ENCODE peak calls at places on chromosomes 11 and 22, in nine cellular contexts. M, B, I, Q, C, J, A, P and G are unnamed samples.

GRCh38 chr22:31829505-31829904 is 75.7 kb downstream of the DEPDC5 start:
- DNase-seq in I (no peak), A (no peak), J (no peak), B (no peak), M (no peak), P (peak; percentile 95), C (no peak), Q (no peak), G (no peak)

GRCh38 chr11:47466701-47467250 is 17.8 kb upstream of the RAPSN start:
- DNase-seq in A (no peak), M (no peak), I (peak; percentile 64), P (peak; percentile 49), Q (no peak), B (peak; percentile 49), J (no peak), C (no peak), G (peak; percentile 30)

GRCh38 chr22:36386351-36386899 is 1.3 kb downstream of the MYH9 start:
- DNase-seq in C (peak; percentile 36), P (peak; percentile 66), M (no peak), B (no peak), J (no peak), A (no peak), I (peak; percentile 22), Q (no peak), G (peak; percentile 55)

GRCh38 chr22:22195265-22196017 is 49.1 kb upstream of the VPREB1 start:
- DNase-seq in J (peak; percentile 54), M (no peak), A (peak; percentile 78), B (peak; percentile 58), C (peak; percentile 36), I (peak; percentile 38), Q (peak; percentile 17), P (peak; percentile 61), G (peak; percentile 88)

GRCh38 chr22:24589518-24590030 is 3.3 kb downstream of the LRRC75B start:
- DNase-seq in I (no peak), Q (no peak), P (no peak), A (no peak), B (no peak), C (no peak), M (no peak), J (no peak), G (no peak)

GRCh38 chr11:12902784-12903491 is 106.2 kb upstream of the RASSF10 start:
- DNase-seq in P (no peak), A (no peak), C (no peak), Q (no peak), B (no peak), M (no peak), J (no peak), I (no peak), G (no peak)

GRCh38 chr11:46593550-46594382 is at the start of gene AMBRA1:
- DNase-seq in A (peak; percentile 87), B (peak; percentile 85), C (peak; percentile 79), I (peak; percentile 85), P (peak; percentile 96), J (peak; percentile 79), Q (peak; percentile 90), M (peak; percentile 51), G (peak; percentile 97)

GRCh38 chr11:119832536-119832935 is 103.5 kb upstream of the NECTIN1 start:
- DNase-seq in Q (no peak), A (no peak), B (no peak), I (no peak), P (peak; percentile 46), C (no peak), J (no peak), M (no peak), G (peak; percentile 47)

GRCh38 chr11:36372101-36372767 is 76.1 kb downstream of the PRR5L start:
- DNase-seq in A (no peak), C (no peak), J (no peak), I (no peak), B (no peak), M (no peak), P (peak; percentile 56), Q (no peak), G (no peak)

GRCh38 chr11:115201121-115201792 is 303.0 kb downstream of the CADM1 start:
- DNase-seq in Q (no peak), J (no peak), B (no peak), C (no peak), I (no peak), A (no peak), M (no peak), P (peak; percentile 45), G (no peak)